ENCODE peak calls at places on chromosome 2, in nine cellular contexts. One of them, this sample, is unnamed.

GRCh38 chr2:157056200-157056676 is 201.3 kb upstream of the GALNT5 start:
- DNase-seq in EL: peak
- DNase-seq in dorsolateral prefrontal cortex: no peak
- DNase-seq in ELR: peak
- DNase-seq in neural progenitor cell: no peak
- DNase-seq in hepatocyte: no peak
- DNase-seq in activated T-cell treated with anti-CD3 and anti-CD28 coated beads for 1 hour: no peak
- DNase-seq in fibroblast of the conjunctiva: peak
- DNase-seq in heart left ventricle: no peak
- DNase-seq in this sample: peak

GRCh38 chr2:183244300-183244849 is 120.1 kb downstream of the NUP35 start:
- DNase-seq in ELR: no peak
- DNase-seq in hepatocyte: no peak
- DNase-seq in EL: no peak
- DNase-seq in dorsolateral prefrontal cortex: no peak
- DNase-seq in activated T-cell treated with anti-CD3 and anti-CD28 coated beads for 1 hour: no peak
- DNase-seq in heart left ventricle: no peak
- DNase-seq in neural progenitor cell: peak
- DNase-seq in fibroblast of the conjunctiva: no peak
- DNase-seq in this sample: peak

GRCh38 chr2:200258881-200259576 is 47.5 kb upstream of the SPATS2L start:
- DNase-seq in neural progenitor cell: no peak
- DNase-seq in activated T-cell treated with anti-CD3 and anti-CD28 coated beads for 1 hour: no peak
- DNase-seq in ELR: no peak
- DNase-seq in hepatocyte: no peak
- DNase-seq in EL: peak
- DNase-seq in dorsolateral prefrontal cortex: no peak
- DNase-seq in fibroblast of the conjunctiva: no peak
- DNase-seq in heart left ventricle: no peak
- DNase-seq in this sample: peak

GRCh38 chr2:30938196-30938595 is 130.9 kb upstream of the CAPN13 start:
- DNase-seq in neural progenitor cell: no peak
- DNase-seq in EL: no peak
- DNase-seq in heart left ventricle: no peak
- DNase-seq in dorsolateral prefrontal cortex: no peak
- DNase-seq in hepatocyte: no peak
- DNase-seq in activated T-cell treated with anti-CD3 and anti-CD28 coated beads for 1 hour: no peak
- DNase-seq in ELR: no peak
- DNase-seq in fibroblast of the conjunctiva: no peak
- DNase-seq in this sample: no peak

GRCh38 chr2:135023886-135024285 is 23.4 kb downstream of the MAP3K19 start:
- DNase-seq in dorsolateral prefrontal cortex: no peak
- DNase-seq in neural progenitor cell: no peak
- DNase-seq in EL: no peak
- DNase-seq in fibroblast of the conjunctiva: no peak
- DNase-seq in activated T-cell treated with anti-CD3 and anti-CD28 coated beads for 1 hour: no peak
- DNase-seq in hepatocyte: no peak
- DNase-seq in ELR: no peak
- DNase-seq in heart left ventricle: no peak
- DNase-seq in this sample: no peak

GRCh38 chr2:61177727-61178549 is 15.9 kb downstream of the C2orf74 start:
- DNase-seq in hepatocyte: no peak
- DNase-seq in fibroblast of the conjunctiva: no peak
- DNase-seq in dorsolateral prefrontal cortex: no peak
- DNase-seq in neural progenitor cell: no peak
- DNase-seq in activated T-cell treated with anti-CD3 and anti-CD28 coated beads for 1 hour: peak
- DNase-seq in ELR: peak
- DNase-seq in EL: peak
- DNase-seq in heart left ventricle: peak
- DNase-seq in this sample: peak

GRCh38 chr2:39631715-39632114 is 34.0 kb upstream of the TMEM178A start:
- DNase-seq in activated T-cell treated with anti-CD3 and anti-CD28 coated beads for 1 hour: no peak
- DNase-seq in ELR: peak
- DNase-seq in EL: peak
- DNase-seq in heart left ventricle: peak
- DNase-seq in hepatocyte: peak
- DNase-seq in neural progenitor cell: no peak
- DNase-seq in fibroblast of the conjunctiva: no peak
- DNase-seq in dorsolateral prefrontal cortex: no peak
- DNase-seq in this sample: no peak

GRCh38 chr2:217901826-217902225 is 101.0 kb downstream of the TNS1 start:
- DNase-seq in dorsolateral prefrontal cortex: no peak
- DNase-seq in ELR: peak
- DNase-seq in hepatocyte: peak
- DNase-seq in neural progenitor cell: no peak
- DNase-seq in EL: peak
- DNase-seq in fibroblast of the conjunctiva: peak
- DNase-seq in heart left ventricle: peak
- DNase-seq in activated T-cell treated with anti-CD3 and anti-CD28 coated beads for 1 hour: no peak
- DNase-seq in this sample: no peak

GRCh38 chr2:43854671-43855070 is 15.9 kb downstream of the ABCG8 start:
- DNase-seq in neural progenitor cell: no peak
- DNase-seq in ELR: no peak
- DNase-seq in EL: no peak
- DNase-seq in fibroblast of the conjunctiva: no peak
- DNase-seq in dorsolateral prefrontal cortex: no peak
- DNase-seq in heart left ventricle: no peak
- DNase-seq in activated T-cell treated with anti-CD3 and anti-CD28 coated beads for 1 hour: no peak
- DNase-seq in hepatocyte: no peak
- DNase-seq in this sample: no peak

GRCh38 chr2:219447242-219448098 is 12.8 kb downstream of the SPEG start:
- DNase-seq in dorsolateral prefrontal cortex: no peak
- DNase-seq in hepatocyte: no peak
- DNase-seq in heart left ventricle: no peak
- DNase-seq in neural progenitor cell: no peak
- DNase-seq in ELR: no peak
- DNase-seq in fibroblast of the conjunctiva: no peak
- DNase-seq in EL: no peak
- DNase-seq in activated T-cell treated with anti-CD3 and anti-CD28 coated beads for 1 hour: no peak
- DNase-seq in this sample: no peak

This sample was measured in DMS53.